ENCODE peak calls at places on chromosomes 3 and 15, in five cellular contexts. N is activated T-helper 1 cell treated with anti-CD3 and anti-CD28 coated beads, Interleukin-2, amount 50 U/mL, for 16 hours; A is naive B cell; V is Right ventricle myocardium superior; B is pons. I is an unnamed sample.

GRCh38 chr3:160103397-160103796 is 114.8 kb downstream of the IL12A start:
- DNase-seq in N (no peak), A (no peak), V (no peak), B (no peak), I (no peak)

GRCh38 chr3:171835116-171835515 is 8.0 kb upstream of the TMEM212 start:
- DNase-seq in N (no peak), A (no peak), V (no peak), B (peak; percentile 70), I (no peak)

GRCh38 chr3:171135536-171135935 is 109.0 kb upstream of the SLC2A2 start:
- DNase-seq in N (no peak), A (no peak), V (no peak), B (no peak), I (no peak)

GRCh38 chr15:88246081-88246480 is 10.5 kb downstream of the NTRK3 start:
- DNase-seq in N (no peak), A (no peak), V (no peak), B (no peak), I (no peak)

GRCh38 chr3:8443829-8444791 is 57.5 kb upstream of the LMCD1 start:
- DNase-seq in N (no peak), A (no peak), V (peak; percentile 81), B (peak; percentile 86), I (peak; percentile 82)

GRCh38 chr3:16399473-16399872 is 114.0 kb downstream of the RFTN1 start:
- DNase-seq in N (no peak), A (no peak), V (peak; percentile 61), B (no peak), I (no peak)

GRCh38 chr3:16200411-16200810 is 25.9 kb downstream of the GALNT15 start:
- DNase-seq in N (no peak), A (no peak), V (no peak), B (no peak), I (no peak)

GRCh38 chr15:94893091-94893490 is 661.7 kb downstream of the MCTP2 start:
- DNase-seq in N (no peak), A (no peak), V (no peak), B (peak; percentile 7), I (no peak)

GRCh38 chr3:172904817-172905479 is 154.4 kb downstream of the ECT2 start:
- DNase-seq in N (no peak), A (no peak), V (no peak), B (no peak), I (no peak)

GRCh38 chr3:184755315-184755731 is 43.5 kb upstream of the MAGEF1 start:
- DNase-seq in N (no peak), A (no peak), V (no peak), B (no peak), I (no peak)